ENCODE peak calls at places on chromosomes 6 and 20, in nine cellular contexts. Y is A549, K is esophagus squamous epithelium, X is suprapubic skin, A is tibial nerve, W is Peyer's patch, O is spleen, P is upper lobe of left lung, F is transverse colon. L is an unnamed sample.

GRCh38 chr6:41467106-41467505 is 79.1 kb upstream of the FOXP4 start:
- DNase-seq in O (no peak), W (no peak), F (no peak), A (no peak), K (no peak), Y (no peak), P (no peak), X (no peak), L (no peak)

GRCh38 chr6:15504040-15504491 is 158.8 kb downstream of the DTNBP1 start:
- DNase-seq in F (peak; percentile 16), Y (no peak), W (no peak), K (no peak), X (peak; percentile 82), O (peak; percentile 47), P (no peak), A (no peak), L (peak; percentile 59)

GRCh38 chr6:155483858-155484257 is 28.2 kb upstream of the NOX3 start:
- DNase-seq in Y (no peak), F (no peak), P (no peak), A (no peak), W (no peak), O (no peak), X (no peak), K (no peak), L (no peak)

GRCh38 chr6:147561742-147562141 is 53.3 kb downstream of the SAMD5 start:
- DNase-seq in P (no peak), Y (no peak), W (no peak), K (no peak), F (no peak), O (no peak), X (no peak), A (no peak), L (no peak)

GRCh38 chr6:112780498-112781096 is 433.5 kb downstream of the RFPL4B start:
- DNase-seq in X (peak; percentile 68), O (no peak), A (peak; percentile 49), W (peak; percentile 58), K (no peak), Y (peak; percentile 37), P (peak; percentile 69), F (peak; percentile 78), L (peak; percentile 91)

GRCh38 chr6:145814035-145814500 is 527 bp downstream of the FBXO30 start:
- DNase-seq in X (no peak), K (no peak), F (peak; percentile 33), A (no peak), P (peak; percentile 31), W (no peak), O (no peak), Y (peak; percentile 4), L (no peak)

GRCh38 chr6:153790048-153790447 is 249.0 kb upstream of the OPRM1 start:
- DNase-seq in O (no peak), W (no peak), X (no peak), K (no peak), P (no peak), A (no peak), Y (peak; percentile 2), F (no peak), L (no peak)

GRCh38 chr6:84422380-84422968 is 195.0 kb upstream of the CEP162 start:
- DNase-seq in X (no peak), Y (peak; percentile 18), O (no peak), P (peak; percentile 26), A (peak; percentile 49), W (no peak), K (no peak), F (peak; percentile 21), L (no peak)

GRCh38 chr20:45347936-45348809 is at the start of gene SDC4:
- DNase-seq in O (peak; percentile 83), A (no peak), X (peak; percentile 83), K (no peak), Y (peak; percentile 74), W (peak; percentile 85), P (peak; percentile 81), F (peak; percentile 78), L (no peak)

DNA sequence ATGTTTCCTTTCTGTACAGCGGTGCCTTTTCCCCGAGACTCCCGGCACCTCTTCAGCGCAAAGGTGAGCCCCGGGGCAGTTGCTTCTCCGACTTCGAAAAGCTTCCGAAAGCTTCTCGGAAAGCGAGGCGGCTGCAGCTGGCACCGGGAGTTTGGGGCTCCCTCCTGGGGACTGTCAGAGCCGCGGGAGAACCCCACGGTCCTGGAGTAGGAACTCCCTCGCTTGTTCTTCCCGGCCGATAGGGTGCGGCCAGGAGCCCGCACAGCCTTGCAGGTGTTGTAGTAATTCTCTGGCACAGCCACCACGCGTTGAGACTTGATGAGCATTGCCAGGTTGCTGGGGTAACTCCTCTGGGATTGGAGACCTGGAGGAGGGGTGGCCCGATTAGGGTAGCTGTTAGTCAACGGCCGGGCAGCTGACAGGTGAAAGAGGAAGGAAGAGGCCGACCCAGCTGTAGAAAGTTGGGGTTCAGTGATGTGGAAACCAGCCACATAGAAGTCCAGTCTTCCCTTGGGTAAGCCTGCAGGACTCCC is 708 bp downstream of the KDM1B start:
- DNase-seq in X (peak; percentile 84), A (no peak), F (peak; percentile 82), K (peak; percentile 41), W (peak; percentile 85), O (peak; percentile 92), P (peak; percentile 94), Y (peak; percentile 76), L (peak; percentile 71)
- TF ChIP-seq POLR2A in X (no peak), A (no peak), F (no peak), K (no peak), W (no peak), O (no peak), P (no peak), Y (no peak), L (no peak)

GRCh38 chr20:63488331-63489251 is 10.3 kb downstream of the EEF1A2 start:
- DNase-seq in P (no peak), A (no peak), O (no peak), K (no peak), Y (no peak), F (no peak), X (no peak), W (no peak), L (no peak)

GRCh38 chr20:63486300-63486855 is 12.5 kb downstream of the EEF1A2 start:
- DNase-seq in P (no peak), O (no peak), A (no peak), X (no peak), K (no peak), Y (no peak), W (no peak), F (no peak), L (no peak)

GRCh38 chr20:63490416-63490815 is 8.5 kb downstream of the EEF1A2 start:
- DNase-seq in W (no peak), O (no peak), A (no peak), F (no peak), Y (no peak), P (no peak), X (no peak), K (no peak), L (no peak)

GRCh38 chr20:63487116-63487764 is 11.6 kb downstream of the EEF1A2 start:
- DNase-seq in Y (no peak), F (no peak), X (no peak), P (no peak), W (no peak), K (no peak), A (no peak), O (no peak), L (no peak)

DNA sequence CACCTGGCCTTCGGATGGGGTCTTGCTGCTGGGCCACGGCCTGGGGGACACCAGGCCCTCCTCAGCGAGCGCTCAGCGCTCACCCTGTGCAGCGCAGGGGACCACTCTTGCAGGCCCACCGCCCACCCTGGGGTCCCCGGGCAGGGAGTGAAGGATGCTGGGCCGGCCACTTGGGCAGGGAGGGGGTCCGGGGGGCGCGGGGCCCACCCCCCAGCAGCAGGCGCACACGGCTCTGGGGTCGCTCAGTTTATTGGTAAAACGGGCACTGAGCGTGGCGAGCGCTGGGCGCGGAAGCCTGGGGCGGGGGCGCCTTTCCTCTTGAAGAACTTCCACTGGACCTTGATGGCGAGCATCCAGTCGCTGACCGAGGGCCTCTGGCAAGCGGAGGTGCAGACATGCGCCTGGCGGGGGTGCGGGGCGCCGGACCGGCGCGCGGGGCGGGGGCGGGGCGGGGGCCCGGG is 11.1 kb downstream of the EEF1A2 start:
- DNase-seq in A (no peak), W (no peak), O (no peak), X (no peak), Y (no peak), K (no peak), F (no peak), P (no peak), L (no peak)
- H3K4me3 ChIP-seq in A (no peak overlapping the region), W (no peak overlapping the region), O (no peak overlapping the region), X (no peak overlapping the region), Y (no peak overlapping the region), K (no peak overlapping the region), F (no peak overlapping the region), P (no peak overlapping the region), L (no peak overlapping the region)

GRCh38 chr6:96089173-96089572 is 73.4 kb downstream of the FUT9 start:
- DNase-seq in P (no peak), A (no peak), O (no peak), Y (no peak), W (no peak), X (no peak), F (no peak), K (no peak), L (no peak)
- TF ChIP-seq CTCF in P (no peak), A (no peak), O (no peak), Y (no peak), W (no peak), X (no peak), F (no peak), K (no peak), L (no peak)

GRCh38 chr20:64025101-64025825 is 10.7 kb upstream of the C20orf204 start:
- DNase-seq in O (no peak), A (no peak), P (no peak), X (no peak), Y (no peak), K (no peak), W (no peak), F (no peak), L (no peak)

GRCh38 chr20:64030371-64031134 is 5.4 kb upstream of the C20orf204 start:
- DNase-seq in W (no peak), Y (no peak), P (no peak), A (no peak), O (no peak), F (peak; percentile 49), X (no peak), K (no peak), L (no peak)

GRCh38 chr20:64029293-64030117 is 6.5 kb upstream of the C20orf204 start:
- DNase-seq in F (no peak), P (no peak), Y (no peak), W (no peak), K (no peak), O (no peak), A (no peak), X (no peak), L (no peak)

GRCh38 chr20:64025826-64026412 is 10.1 kb upstream of the C20orf204 start:
- DNase-seq in F (no peak), K (no peak), O (no peak), X (no peak), A (no peak), P (no peak), Y (no peak), W (no peak), L (no peak)

DNA sequence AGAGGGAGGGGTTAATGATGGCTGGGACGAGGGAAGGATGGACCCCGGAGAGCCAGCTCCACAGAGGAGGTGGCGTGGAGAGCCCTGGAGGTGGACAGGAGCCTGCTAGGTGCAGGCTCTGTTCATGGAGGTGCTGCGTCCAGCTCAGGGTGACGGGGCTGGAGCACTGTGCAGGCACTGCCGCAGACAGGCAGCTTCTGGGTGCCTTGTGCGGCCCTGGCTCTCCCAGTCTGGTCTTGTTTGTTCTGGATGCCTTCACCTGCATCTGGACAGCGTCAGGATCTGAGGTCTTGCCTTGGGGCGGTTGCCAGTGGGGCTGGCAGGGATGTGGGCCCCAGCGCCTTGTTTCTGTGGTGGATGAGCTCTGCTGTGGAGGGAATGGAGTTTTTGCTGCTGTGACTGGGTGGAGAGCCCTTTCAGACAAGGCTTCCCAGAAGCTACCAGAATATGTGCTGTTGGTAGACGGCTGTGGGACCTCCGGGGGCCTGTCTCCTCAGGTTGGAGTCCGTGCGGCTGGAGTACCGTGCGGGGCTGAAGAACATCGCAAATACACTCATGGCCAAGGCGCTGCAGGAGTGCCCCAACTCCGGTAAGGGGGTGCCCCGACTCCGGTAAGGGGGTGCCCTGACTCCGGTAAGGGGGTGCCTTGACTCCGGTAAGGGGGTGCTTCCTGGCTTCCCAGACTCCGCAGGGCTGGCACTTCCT is 7.8 kb upstream of the C20orf204 start:
- DNase-seq in F (peak; percentile 33), K (no peak), P (no peak), W (no peak), Y (no peak), O (no peak), X (no peak), A (no peak), L (no peak)
- TF ChIP-seq POLR2A in F (no peak), K (no peak), P (no peak), W (no peak), Y (no peak), O (no peak), X (no peak), A (no peak), L (no peak)